ENCODE peak calls at places on chromosomes 7 and 10, in four cellular contexts. Y is GM23248, S is GM23338, A is MM.1S. Z is an unnamed sample.

GRCh38 chr10:125661942-125662515 is 20.9 kb downstream of the TEX36 start:
- DNase-seq in A (no peak), Y (peak; percentile 96), S (no peak), Z (peak; percentile 93)

GRCh38 chr7:18475488-18475887 is 20.1 kb upstream of the HDAC9 start:
- DNase-seq in A (no peak), S (no peak), Y (no peak), Z (no peak)

GRCh38 chr7:1662101-1662500 is 8.0 kb upstream of the ELFN1 start:
- DNase-seq in S (no peak), Y (no peak), A (no peak), Z (no peak)

GRCh38 chr10:86167101-86167761 is 199.4 kb downstream of the GRID1 start:
- DNase-seq in Y (no peak), A (no peak), S (no peak), Z (no peak)

GRCh38 chr7:101285171-101285570 is 36.4 kb downstream of the IFT22 start:
- DNase-seq in S (no peak), A (no peak), Y (no peak), Z (no peak)

GRCh38 chr7:48360574-48360973 is 189.3 kb downstream of the ABCA13 start:
- DNase-seq in Y (peak; percentile 42), S (no peak), A (no peak), Z (no peak)

GRCh38 chr10:121734517-121735137 is 136.4 kb upstream of the FGFR2 start:
- DNase-seq in S (peak; percentile 74), Y (peak; percentile 49), A (peak; percentile 33), Z (no peak)

GRCh38 chr7:98051118-98051744 is 55.4 kb upstream of the LMTK2 start:
- DNase-seq in Y (no peak), A (no peak), S (peak; percentile 96), Z (no peak)

GRCh38 chr7:106015586-106016218 is 52.6 kb downstream of the CDHR3 start:
- DNase-seq in S (no peak), Y (no peak), A (no peak), Z (no peak)

GRCh38 chr7:110010379-110010778 is 1080.5 kb upstream of the LRRN3 start:
- DNase-seq in A (no peak), Y (no peak), S (no peak), Z (no peak)

GRCh38 chr10:102342958-102343357 is 52.5 kb upstream of the NFKB2 start:
- DNase-seq in Y (peak; percentile 92), S (no peak), A (no peak), Z (no peak)

GRCh38 chr7:50926049-50926448 is 143.4 kb upstream of the GRB10 start:
- DNase-seq in A (no peak), Y (no peak), S (no peak), Z (no peak)

GRCh38 chr7:476736-477360 is 42.8 kb downstream of the PDGFA start:
- DNase-seq in A (no peak), S (no peak), Y (no peak), Z (no peak)

GRCh38 chr10:130749911-130750310 is 561.6 kb downstream of the TCERG1L start:
- DNase-seq in A (no peak), Y (no peak), S (no peak), Z (no peak)

GRCh38 chr10:69009360-69009759 is 20.8 kb downstream of the KIFBP start:
- DNase-seq in A (no peak), S (no peak), Y (peak; percentile 81), Z (no peak)

GRCh38 chr7:148332787-148333186 is 257.8 kb upstream of the C7orf33 start:
- DNase-seq in S (no peak), A (no peak), Y (no peak), Z (no peak)

GRCh38 chr10:116796910-116797513 is 52.3 kb upstream of the ENO4 start:
- DNase-seq in A (peak; percentile 73), Y (peak; percentile 84), S (peak; percentile 95), Z (peak; percentile 53)

GRCh38 chr10:52542891-52543290 is 228.8 kb downstream of the DKK1 start:
- DNase-seq in S (no peak), Y (peak; percentile 46), A (no peak), Z (no peak)

DNA sequence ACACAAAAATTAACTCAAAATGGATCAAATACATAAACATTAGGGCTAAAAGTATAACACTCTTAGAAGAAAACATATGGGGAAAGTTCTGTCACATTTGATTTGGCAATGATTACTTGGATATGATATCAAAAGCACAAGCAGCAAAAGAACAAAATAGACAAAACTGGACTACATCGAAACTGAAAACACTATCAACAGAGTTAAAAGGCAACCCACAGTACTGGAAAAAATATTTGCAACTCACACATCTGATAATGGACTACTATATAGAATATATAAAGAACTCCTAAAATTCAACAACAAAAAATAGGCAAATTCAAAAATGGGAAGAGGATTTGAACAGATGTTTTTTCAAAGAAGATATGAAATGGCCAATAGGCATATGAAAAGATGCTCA is 51.0 kb downstream of the COA1 start:
- DNase-seq in Y (no peak), S (no peak), A (peak; percentile 52), Z (no peak)
- H3F3A ChIP-seq in Y (peaks cover 21% of the 10 kb centered on the region), S (no peaks in the 10 kb centered on the region), A (peaks cover 16% of the 10 kb centered on the region), Z (peaks cover 39% of the 10 kb centered on the region)

DNA sequence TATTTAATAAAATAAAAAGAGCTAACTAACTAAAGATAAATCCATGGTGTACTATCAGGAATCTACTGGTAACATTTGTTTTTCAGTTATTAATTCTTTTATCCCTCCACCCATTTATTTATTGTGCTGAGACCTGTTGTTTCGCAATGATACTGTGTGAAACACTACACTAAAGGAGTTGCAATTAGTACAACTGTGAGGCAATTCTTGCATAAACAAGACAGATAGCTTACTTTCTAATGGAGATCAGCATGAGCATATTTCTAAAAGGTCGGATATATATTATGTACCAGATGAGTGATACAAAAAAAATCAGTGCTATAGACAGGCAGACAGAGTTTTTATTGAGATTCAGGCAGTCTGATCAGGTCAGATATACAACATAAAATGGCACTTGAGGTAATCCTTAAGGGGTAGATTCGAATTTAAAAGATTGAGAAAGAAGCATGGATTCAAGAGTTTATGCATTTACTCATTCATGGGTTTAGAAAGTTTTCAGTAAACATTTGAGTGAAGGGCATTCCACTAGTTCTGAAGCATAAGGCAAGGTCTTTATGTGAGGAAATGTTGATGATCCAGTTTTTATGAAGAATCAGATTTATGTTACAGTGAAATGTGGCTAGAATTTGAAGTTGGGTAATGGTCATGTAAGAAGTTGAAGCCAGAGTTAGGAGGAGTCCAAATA is 147.6 kb downstream of the POLR1F start:
- DNase-seq in S (no peak), A (no peak), Y (peak; percentile 48), Z (no peak)
- H3K27me3 ChIP-seq in S (no peaks in the 10 kb centered on the region), A (no peaks in the 10 kb centered on the region), Y (no peaks in the 10 kb centered on the region), Z (no peaks in the 10 kb centered on the region)

GRCh38 chr7:151248191-151249033 is at the start of gene SMARCD3:
- DNase-seq in A (no peak), S (peak; percentile 73), Y (peak; percentile 73), Z (peak; percentile 59)
- TF ChIP-seq EZH2 in A (peak; percentile 89), S (peak; percentile 66), Y (no peak), Z (no peak)

GRCh38 chr10:26803849-26804248 is 56.9 kb downstream of the ABI1 start:
- DNase-seq in Y (no peak), A (no peak), S (no peak), Z (no peak)

GRCh38 chr10:26802527-26802926 is 58.2 kb downstream of the ABI1 start:
- DNase-seq in A (no peak), Y (no peak), S (no peak), Z (no peak)

GRCh38 chr10:26800468-26800867 is 60.3 kb downstream of the ABI1 start:
- DNase-seq in Y (no peak), A (no peak), S (no peak), Z (no peak)

GRCh38 chr10:26801274-26801673 is 59.5 kb downstream of the ABI1 start:
- DNase-seq in A (no peak), S (no peak), Y (no peak), Z (no peak)

DNA sequence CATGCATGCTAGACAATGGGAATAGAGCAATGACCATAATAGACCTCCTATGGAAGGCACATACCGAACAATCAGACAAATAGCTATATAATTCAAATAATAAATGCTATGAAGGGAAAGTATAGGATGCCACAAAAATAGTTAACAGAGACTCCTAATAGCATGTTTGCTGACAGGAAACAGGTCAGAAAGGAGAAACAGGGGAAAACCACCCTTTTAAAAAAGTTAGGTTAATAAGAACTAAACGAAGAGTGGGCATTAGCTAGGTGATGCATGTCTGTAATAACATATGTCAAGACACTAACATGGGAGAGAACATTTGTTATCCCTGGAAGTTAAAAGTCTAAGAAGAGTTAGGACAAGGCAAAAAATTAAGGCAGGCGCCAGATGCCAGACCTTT is 58.9 kb downstream of the ABI1 start:
- DNase-seq in S (no peak), A (no peak), Y (no peak), Z (no peak)
- H3F3A ChIP-seq in S (no peaks in the 10 kb centered on the region), A (peaks cover 18% of the 10 kb centered on the region), Y (no peaks in the 10 kb centered on the region), Z (no peaks in the 10 kb centered on the region)

GRCh38 chr10:96352027-96352426 is 6.8 kb downstream of the OPALIN start:
- DNase-seq in S (no peak), A (no peak), Y (no peak), Z (no peak)
- H3K27me3 ChIP-seq in S (no peaks in the 10 kb centered on the region), A (no peaks in the 10 kb centered on the region), Y (no peaks in the 10 kb centered on the region), Z (no peaks in the 10 kb centered on the region)

GRCh38 chr7:97004931-97005763 is at the start of gene DLX6:
- DNase-seq in Y (peak; percentile 21), A (peak; percentile 96), S (peak; percentile 96), Z (no peak)
- TF ChIP-seq EZH2 in Y (no peak), A (no peak), S (peak; percentile 81), Z (no peak)

DNA sequence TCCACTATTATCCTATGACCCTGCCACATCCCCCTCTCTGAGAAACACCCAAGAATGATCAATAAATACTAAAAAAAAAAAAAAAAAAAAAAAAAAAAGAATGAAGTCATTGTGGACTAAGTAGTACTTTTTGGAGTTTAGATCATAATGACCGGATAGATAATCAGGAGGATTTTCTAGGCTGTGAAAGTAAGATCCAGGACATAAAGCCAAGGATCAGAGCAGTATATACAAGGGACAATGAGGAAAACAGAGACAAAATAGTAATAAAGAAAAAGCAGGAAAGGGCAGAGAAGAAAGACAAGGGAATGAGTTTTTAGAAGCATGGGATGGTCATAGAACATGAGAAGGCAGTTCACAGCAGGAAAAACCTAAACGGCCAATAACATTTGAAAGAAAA is 87.6 kb downstream of the AKAP9 start:
- DNase-seq in Y (no peak), A (no peak), S (no peak), Z (no peak)
- H3F3A ChIP-seq in Y (peaks cover 17% of the 10 kb centered on the region), A (no peaks in the 10 kb centered on the region), S (no peaks in the 10 kb centered on the region), Z (peaks cover 14% of the 10 kb centered on the region)

DNA sequence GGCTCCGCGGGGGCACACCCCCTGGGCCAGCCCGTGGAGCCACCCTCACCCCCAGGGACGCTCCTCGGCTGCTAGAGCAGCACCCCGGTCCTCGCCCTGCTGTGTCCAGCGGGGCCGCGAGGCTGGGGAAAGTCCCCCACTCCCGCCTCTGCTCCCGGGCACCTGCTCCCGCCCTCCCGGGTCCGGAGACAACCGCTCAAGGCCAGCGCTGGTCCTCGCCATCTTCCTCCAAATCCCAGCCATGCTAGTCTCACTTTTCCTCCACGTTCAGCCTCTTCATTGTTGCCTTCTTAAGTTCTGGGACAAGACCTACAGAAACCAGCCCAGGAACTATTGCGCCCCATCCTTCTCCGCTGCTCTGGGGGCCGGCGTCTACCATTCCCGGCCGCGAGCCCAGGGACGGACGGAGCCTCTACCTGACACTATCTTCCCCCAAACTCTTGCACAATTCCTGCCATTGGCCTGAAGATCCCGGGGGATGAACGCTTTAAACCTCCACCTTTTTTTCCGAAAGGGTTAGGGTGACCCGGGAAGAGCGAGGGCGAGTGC is 4.8 kb upstream of the KCP start:
- DNase-seq in A (no peak), Y (no peak), S (peak; percentile 49), Z (no peak)
- H3K27me3 ChIP-seq in A (peaks cover 17% of the 10 kb centered on the region), Y (peaks cover 58% of the 10 kb centered on the region), S (peaks cover 73% of the 10 kb centered on the region), Z (peaks cover 19% of the 10 kb centered on the region)

GRCh38 chr7:155800741-155801267 is 11.5 kb downstream of the SHH start:
- DNase-seq in Y (no peak), A (no peak), S (no peak), Z (no peak)
- TF ChIP-seq EZH2 in Y (no peak), A (no peak), S (no peak), Z (no peak)